ENCODE peak calls at places on chromosome 6, in four cellular contexts. C, H, D and Q are unnamed samples.

GRCh38 chr6:28756555-28756918 is 167.2 kb downstream of the TRIM27 start:
- DNase-seq in H (no peak), C (no peak), D (no peak), Q (no peak)

GRCh38 chr6:23179994-23180393 is 610.6 kb downstream of the HDGFL1 start:
- DNase-seq in H (no peak), C (no peak), D (no peak), Q (no peak)

GRCh38 chr6:166419268-166419667 is 36.5 kb upstream of the MPC1 start:
- DNase-seq in D (no peak), H (peak), C (no peak), Q (no peak)

GRCh38 chr6:47111685-47112084 is 69.6 kb upstream of the ADGRF1 start:
- DNase-seq in H (no peak), C (no peak), D (no peak), Q (no peak)

GRCh38 chr6:28988536-28989415 is 16.3 kb downstream of the ZNF311 start:
- DNase-seq in H (peak), C (peak), D (peak), Q (no peak)

GRCh38 chr6:159761873-159762680 is at the start of gene ACAT2:
- DNase-seq in D (peak), H (peak), C (peak), Q (peak)

GRCh38 chr6:34536251-34536958 is 19.7 kb downstream of the SPDEF start:
- DNase-seq in C (no peak), H (no peak), D (no peak), Q (peak)

GRCh38 chr6:37897321-37897720 is 77.8 kb downstream of the ZFAND3 start:
- DNase-seq in C (no peak), H (no peak), D (no peak), Q (no peak)

GRCh38 chr6:69735029-69735428 is 61.8 kb downstream of the LMBRD1 start:
- DNase-seq in D (no peak), C (no peak), H (no peak), Q (no peak)

GRCh38 chr6:17419189-17419575 is 25.8 kb downstream of the CAP2 start:
- DNase-seq in D (no peak), C (no peak), H (no peak), Q (no peak)